ENCODE peak calls at places on chromosome 11, in eight cellular contexts. X, N, D, R, A, T, B and L are unnamed samples.
A peak's percentile ranks its signal among the peaks of the same experiment; 100 is the strongest.

GRCh38 chr11:70233511-70233919 is 30.4 kb downstream of the FADD start:
- DNase-seq in A (peak; percentile 69), D (no peak), N (peak; percentile 98), B (no peak), R (peak; percentile 44), X (no peak), T (no peak), L (no peak)

GRCh38 chr11:86292912-86293606 is 9.0 kb upstream of the HIKESHI start:
- DNase-seq in B (no peak), D (no peak), R (no peak), A (no peak), N (no peak), X (no peak), T (no peak), L (peak; percentile 39)

GRCh38 chr11:61542024-61542461 is 33.5 kb downstream of the LRRC10B start:
- DNase-seq in R (peak; percentile 18), B (no peak), T (no peak), A (no peak), D (no peak), N (no peak), X (no peak), L (no peak)

GRCh38 chr11:108768370-108768769 is 103.5 kb downstream of the DDX10 start:
- DNase-seq in R (no peak), T (no peak), X (no peak), N (no peak), A (peak; percentile 95), D (no peak), B (no peak), L (no peak)

GRCh38 chr11:33013706-33014105 is 2.0 kb upstream of the DEPDC7 start:
- DNase-seq in X (no peak), D (no peak), T (no peak), B (no peak), N (no peak), A (no peak), R (no peak), L (no peak)

GRCh38 chr11:86949995-86950993 is 4.9 kb downstream of the FZD4 start:
- DNase-seq in D (no peak), B (no peak), A (no peak), T (no peak), R (no peak), X (no peak), N (no peak), L (no peak)

GRCh38 chr11:86627776-86628455 is 44.5 kb downstream of the ME3 start:
- DNase-seq in A (no peak), T (peak; percentile 42), X (no peak), R (no peak), B (no peak), N (no peak), D (no peak), L (no peak)

GRCh38 chr11:44955019-44955738 is 4.5 kb upstream of the TP53I11 start:
- DNase-seq in D (no peak), R (peak; percentile 59), A (peak; percentile 96), B (peak; percentile 86), T (peak; percentile 65), X (no peak), N (no peak), L (no peak)

GRCh38 chr11:130908770-130909625 is 7.3 kb downstream of the SNX19 start:
- DNase-seq in R (no peak), B (no peak), D (no peak), X (no peak), N (no peak), T (no peak), A (peak; percentile 85), L (no peak)

GRCh38 chr11:73982595-73982989 is at the start of gene UCP2:
- DNase-seq in B (peak; percentile 95), N (no peak), A (peak; percentile 76), D (peak; percentile 79), X (peak; percentile 80), R (peak; percentile 66), T (peak; percentile 86), L (peak; percentile 75)

GRCh38 chr11:99449345-99449744 is 428.6 kb downstream of the CNTN5 start:
- DNase-seq in T (no peak), N (no peak), X (no peak), D (no peak), A (no peak), B (no peak), R (no peak), L (no peak)

GRCh38 chr11:93411705-93412104 is 81.2 kb downstream of the DEUP1 start:
- DNase-seq in D (no peak), N (no peak), X (no peak), B (no peak), R (no peak), A (no peak), T (no peak), L (no peak)

GRCh38 chr11:76623171-76623883 is 47.2 kb downstream of the LRRC32 start:
- DNase-seq in R (no peak), X (no peak), A (peak; percentile 71), B (no peak), T (no peak), N (no peak), D (no peak), L (no peak)

GRCh38 chr11:27718346-27718852 is 18.1 kb upstream of the BDNF start:
- DNase-seq in N (no peak), X (no peak), T (no peak), R (no peak), A (peak; percentile 94), B (no peak), D (no peak), L (no peak)

GRCh38 chr11:86453290-86454030 is 78.8 kb downstream of the CCDC81 start:
- DNase-seq in X (no peak), A (no peak), D (no peak), T (no peak), B (no peak), N (no peak), R (no peak), L (no peak)

GRCh38 chr11:1559103-1559951 is 12.7 kb downstream of the DUSP8 start:
- DNase-seq in B (peak; percentile 97), X (no peak), T (peak; percentile 91), D (no peak), A (peak; percentile 83), R (peak; percentile 89), N (peak; percentile 50), L (no peak)

GRCh38 chr11:73748300-73748699 is 12.6 kb downstream of the RAB6A start:
- DNase-seq in R (no peak), D (no peak), T (no peak), X (no peak), N (no peak), B (no peak), A (no peak), L (no peak)

GRCh38 chr11:63564056-63564784 is 1.0 kb upstream of the PLAAT2 start:
- DNase-seq in R (no peak), A (no peak), T (no peak), N (no peak), B (peak; percentile 90), D (no peak), X (no peak), L (no peak)

GRCh38 chr11:47215366-47215925 is 672 bp downstream of the DDB2 start:
- DNase-seq in R (no peak), A (no peak), B (no peak), X (no peak), N (no peak), D (no peak), T (no peak), L (no peak)

GRCh38 chr11:67439321-67440228 is 2.1 kb upstream of the PTPRCAP start:
- DNase-seq in D (no peak), A (peak; percentile 17), B (peak; percentile 86), T (no peak), R (peak; percentile 62), X (no peak), N (no peak), L (no peak)
- H3K4me3 ChIP-seq in D (peak overlapping the region; percentile 70), A (no peak overlapping the region), B (no peak overlapping the region), T (no peak overlapping the region), R (no peak overlapping the region), X (peak overlapping the region; percentile 100), N (no peak overlapping the region), L (peak overlapping the region; percentile 47)

DNA sequence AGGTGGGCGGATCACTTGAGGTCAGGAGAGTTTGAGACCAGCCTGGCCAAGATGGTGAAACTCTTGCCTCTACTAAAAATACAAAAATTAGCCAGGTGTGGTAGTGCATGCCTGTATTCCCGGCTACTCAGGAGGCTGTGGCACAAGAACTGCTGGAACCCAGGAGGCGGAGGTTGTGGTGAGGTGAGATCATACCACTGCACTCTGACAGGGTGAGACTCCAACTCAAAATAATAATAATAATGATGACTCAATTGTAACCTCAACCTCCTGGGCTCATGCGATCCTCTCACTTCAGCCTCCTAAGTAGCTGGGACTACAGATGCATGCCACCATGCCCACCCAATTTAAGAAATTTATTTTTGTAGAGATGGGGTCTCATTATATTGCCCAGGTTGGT is 15.6 kb upstream of the CHRNA10 start:
- DNase-seq in N (no peak), A (no peak), D (no peak), T (no peak), X (no peak), R (no peak), B (no peak), L (no peak)
- H3K36me3 ChIP-seq in N (peaks cover 57% of the 10 kb centered on the region), A (peaks cover 56% of the 10 kb centered on the region), D (peaks cover 83% of the 10 kb centered on the region), T (peaks cover 52% of the 10 kb centered on the region), X (peaks cover 27% of the 10 kb centered on the region), R (no peaks in the 10 kb centered on the region), B (peaks cover 41% of the 10 kb centered on the region), L (peaks cover 61% of the 10 kb centered on the region)

DNA sequence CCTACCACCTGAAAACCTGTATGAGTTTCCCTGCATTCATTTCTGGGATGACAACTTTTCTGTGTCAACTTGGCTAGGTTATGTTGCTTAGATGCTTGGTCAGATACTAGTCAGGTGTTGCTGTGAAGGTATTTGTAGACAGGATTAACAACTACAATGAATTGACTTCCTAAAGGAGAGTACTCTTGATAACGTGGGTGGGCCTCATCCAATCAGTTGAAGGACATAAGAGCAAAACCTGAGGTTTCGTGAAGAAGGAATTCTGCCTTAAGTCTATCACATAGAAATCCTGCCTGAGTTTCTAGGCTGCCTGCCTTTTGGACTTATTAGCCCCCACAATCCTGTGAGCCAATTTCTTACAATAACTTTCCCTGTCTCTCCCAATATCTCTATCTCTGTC is 81.2 kb upstream of the TBCEL start:
- DNase-seq in A (no peak), N (no peak), X (no peak), R (no peak), T (no peak), D (no peak), B (no peak), L (no peak)
- H3K4me1 ChIP-seq in A (no peaks in the 10 kb centered on the region), N (no peaks in the 10 kb centered on the region), X (no peaks in the 10 kb centered on the region), R (no peaks in the 10 kb centered on the region), T (no peaks in the 10 kb centered on the region), D (no peaks in the 10 kb centered on the region), B (no peaks in the 10 kb centered on the region), L (no peaks in the 10 kb centered on the region)

GRCh38 chr11:59556883-59557205 is 45.5 kb downstream of the OR4D9 start:
- DNase-seq in X (no peak), N (no peak), B (no peak), D (no peak), A (no peak), T (no peak), R (no peak), L (no peak)

GRCh38 chr11:59559886-59560285 is 48.5 kb downstream of the OR4D9 start:
- DNase-seq in A (no peak), X (no peak), N (no peak), T (no peak), D (no peak), B (no peak), R (no peak), L (no peak)

GRCh38 chr11:59556115-59556882 is 45.0 kb downstream of the OR4D9 start:
- DNase-seq in B (no peak), D (peak; percentile 51), R (peak; percentile 61), A (peak; percentile 86), N (no peak), X (no peak), T (peak; percentile 43), L (peak; percentile 48)

GRCh38 chr11:59560290-59560701 is 49.0 kb downstream of the OR4D9 start:
- DNase-seq in B (no peak), T (peak; percentile 43), A (peak; percentile 74), N (no peak), R (peak; percentile 63), D (peak; percentile 82), X (peak; percentile 41), L (peak; percentile 80)

GRCh38 chr11:59557940-59558643 is 46.8 kb downstream of the OR4D9 start:
- DNase-seq in T (no peak), R (no peak), N (no peak), X (no peak), A (no peak), B (no peak), D (no peak), L (no peak)
- H3K4me3 ChIP-seq in T (no peak overlapping the region), R (no peak overlapping the region), N (peak overlapping the region; percentile 96), X (no peak overlapping the region), A (peak overlapping the region; percentile 27), B (no peak overlapping the region), D (no peak overlapping the region), L (no peak overlapping the region)